ENCODE peak calls at places on chromosomes 7 and 10, in nine cellular contexts. X is astrocyte of the spinal cord, S is cardiac muscle cell, Z is dorsolateral prefrontal cortex, P is lung, A is body of pancreas, Q is mucosa of descending colon, F is IMR-90, O is HFF-Myc. N is an unnamed sample.

GRCh38 chr10:79264942-79265341 is 82.3 kb upstream of the PPIF start:
- DNase-seq in O (no peak), Q (no peak), X (no peak), A (peak), Z (no peak), P (no peak), F (peak), S (no peak), N (peak)

GRCh38 chr10:59865101-59865500 is 41.3 kb downstream of the CCDC6 start:
- DNase-seq in A (peak), Z (no peak), F (peak), O (no peak), S (peak), P (peak), Q (peak), X (no peak), N (peak)

GRCh38 chr7:151060416-151061234 is 1.2 kb downstream of the SLC4A2 start:
- DNase-seq in F (no peak), O (no peak), Z (peak), Q (peak), A (peak), X (peak), P (no peak), S (no peak), N (peak)

GRCh38 chr10:71278691-71279588 is 40.1 kb upstream of the SLC29A3 start:
- DNase-seq in X (no peak), P (no peak), F (no peak), A (no peak), Z (peak), S (no peak), Q (no peak), O (no peak), N (no peak)

GRCh38 chr7:141949068-141949467 is 2.3 kb upstream of the CLEC5A start:
- DNase-seq in X (no peak), P (no peak), Z (no peak), A (no peak), O (no peak), Q (no peak), F (no peak), S (no peak), N (no peak)

GRCh38 chr7:50807026-50807730 is 24.5 kb upstream of the GRB10 start:
- DNase-seq in Q (no peak), O (no peak), Z (no peak), S (no peak), P (no peak), X (peak), F (no peak), A (no peak), N (no peak)

GRCh38 chr7:105037319-105037718 is 23.3 kb downstream of the KMT2E start:
- DNase-seq in Z (no peak), X (no peak), O (no peak), A (no peak), Q (no peak), F (no peak), P (no peak), S (no peak), N (no peak)

GRCh38 chr7:140260767-140261486 is 84.1 kb upstream of the KDM7A start:
- DNase-seq in F (no peak), Z (peak), P (no peak), A (no peak), S (no peak), Q (peak), O (no peak), X (no peak), N (no peak)

GRCh38 chr10:88853155-88853554 is 1.5 kb upstream of the ANKRD22 start:
- DNase-seq in P (no peak), O (no peak), Q (no peak), X (no peak), S (no peak), Z (no peak), F (no peak), A (no peak), N (no peak)

GRCh38 chr10:8876171-8876570 is 821.7 kb downstream of the GATA3 start:
- DNase-seq in S (no peak), A (no peak), O (no peak), Q (no peak), F (no peak), X (no peak), Z (no peak), P (no peak), N (no peak)

GRCh38 chr7:130695840-130696239 is 9.5 kb upstream of the TSGA13 start:
- DNase-seq in A (no peak), S (peak), O (no peak), P (no peak), F (peak), X (peak), Z (no peak), Q (no peak), N (peak)

GRCh38 chr10:100730739-100731602 is 14.4 kb upstream of the PAX2 start:
- DNase-seq in Q (peak), A (peak), Z (no peak), P (no peak), S (no peak), O (no peak), X (no peak), F (peak), N (peak)

GRCh38 chr10:34590802-34591201 is 224.3 kb downstream of the PARD3 start:
- DNase-seq in F (no peak), S (no peak), A (peak), O (no peak), Q (no peak), P (no peak), X (no peak), Z (no peak), N (no peak)

GRCh38 chr7:100011516-100011915 is 3.9 kb upstream of the ZKSCAN1 start:
- DNase-seq in P (no peak), Q (no peak), O (no peak), Z (no peak), X (no peak), S (no peak), A (no peak), F (no peak), N (no peak)

GRCh38 chr10:113026679-113027078 is 76.6 kb downstream of the TCF7L2 start:
- DNase-seq in F (peak), X (peak), O (no peak), P (no peak), S (no peak), Q (no peak), A (no peak), Z (no peak), N (no peak)

GRCh38 chr10:32851301-32851700 is 106.7 kb downstream of the ITGB1 start:
- DNase-seq in S (no peak), P (no peak), Q (no peak), X (no peak), Z (no peak), A (no peak), O (no peak), F (no peak), N (no peak)

GRCh38 chr10:21125471-21126228 is 228.5 kb upstream of the NEBL start:
- DNase-seq in A (no peak), S (no peak), F (no peak), Q (no peak), X (peak), P (no peak), Z (no peak), O (no peak), N (no peak)

GRCh38 chr10:13758302-13758701 is 171.5 kb downstream of the PRPF18 start:
- DNase-seq in P (no peak), X (peak), Q (no peak), A (no peak), O (peak), S (peak), F (peak), Z (no peak), N (peak)

GRCh38 chr7:83541187-83541960 is 107.6 kb downstream of the SEMA3E start:
- DNase-seq in F (no peak), O (no peak), Q (no peak), A (no peak), Z (no peak), X (no peak), S (no peak), P (no peak), N (no peak)

GRCh38 chr7:96727534-96728088 is 18.0 kb upstream of the SEM1 start:
- DNase-seq in S (no peak), P (no peak), Z (no peak), O (no peak), A (no peak), F (no peak), X (no peak), Q (no peak), N (no peak)

GRCh38 chr7:102434039-102434481 is 685 bp downstream of the ORAI2 start:
- DNase-seq in S (no peak), A (no peak), P (no peak), Z (no peak), Q (no peak), X (peak), F (peak), O (no peak), N (no peak)

GRCh38 chr10:86411281-86411841 is 44.8 kb upstream of the GRID1 start:
- DNase-seq in Z (no peak), S (peak), P (no peak), Q (peak), F (peak), X (peak), A (no peak), O (peak), N (no peak)

GRCh38 chr7:28984631-28985030 is 26.5 kb upstream of the TRIL start:
- DNase-seq in Z (no peak), O (peak), X (peak), P (peak), Q (peak), A (peak), F (peak), S (no peak), N (peak)

DNA sequence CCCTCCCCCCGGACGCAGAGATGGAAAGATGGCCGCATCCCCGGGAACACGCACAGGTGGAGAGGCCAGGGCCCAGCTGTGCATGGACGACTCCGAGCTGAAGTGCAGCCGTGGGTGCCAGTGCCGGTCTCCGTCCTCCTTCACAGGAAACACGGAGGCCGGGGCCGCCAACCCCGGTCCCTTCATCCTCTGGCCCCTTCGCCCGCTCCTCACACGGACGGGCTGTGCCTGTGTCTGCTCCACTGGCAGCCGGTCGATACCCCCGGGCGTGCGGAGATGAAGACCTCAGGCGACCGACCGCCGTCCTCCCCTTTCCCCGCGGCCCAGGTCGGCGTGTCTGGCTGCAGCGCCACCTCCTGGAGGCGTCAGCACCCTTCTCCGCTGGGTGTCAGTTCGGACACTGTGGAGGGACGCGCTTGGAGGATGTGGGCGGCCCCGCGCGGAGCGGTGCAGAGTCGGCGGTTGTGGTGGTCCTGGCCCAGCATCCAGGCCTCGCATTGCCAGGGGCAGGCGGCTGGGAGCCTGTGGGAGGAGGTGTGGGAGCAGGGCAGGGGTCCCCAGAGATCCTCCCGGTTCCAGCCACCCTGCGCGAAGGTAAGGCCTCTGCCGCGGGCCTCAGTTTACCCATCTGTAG is 9.9 kb downstream of the ZNF511 start:
- DNase-seq in S (peak), X (peak), Z (no peak), O (no peak), A (peak), P (peak), Q (peak), F (peak), N (peak)
- TF ChIP-seq CTCF in S (peak), X (peak), Z (peak), O (peak), A (peak), P (peak), Q (peak), F (peak), N (peak)

GRCh38 chr7:48384180-48384752 is 213.0 kb downstream of the ABCA13 start:
- DNase-seq in Z (no peak), X (no peak), A (no peak), P (no peak), O (no peak), S (no peak), F (no peak), Q (no peak), N (no peak)
- TF ChIP-seq CTCF in Z (no peak), X (no peak), A (no peak), P (no peak), O (no peak), S (no peak), F (no peak), Q (no peak), N (no peak)

GRCh38 chr10:90181251-90181691 is 479.9 kb downstream of the KIF20B start:
- DNase-seq in A (no peak), X (no peak), Q (no peak), S (no peak), F (no peak), O (no peak), P (no peak), Z (no peak), N (no peak)
- TF ChIP-seq CTCF in A (no peak), X (no peak), Q (no peak), S (no peak), F (no peak), O (no peak), P (no peak), Z (no peak), N (no peak)

DNA sequence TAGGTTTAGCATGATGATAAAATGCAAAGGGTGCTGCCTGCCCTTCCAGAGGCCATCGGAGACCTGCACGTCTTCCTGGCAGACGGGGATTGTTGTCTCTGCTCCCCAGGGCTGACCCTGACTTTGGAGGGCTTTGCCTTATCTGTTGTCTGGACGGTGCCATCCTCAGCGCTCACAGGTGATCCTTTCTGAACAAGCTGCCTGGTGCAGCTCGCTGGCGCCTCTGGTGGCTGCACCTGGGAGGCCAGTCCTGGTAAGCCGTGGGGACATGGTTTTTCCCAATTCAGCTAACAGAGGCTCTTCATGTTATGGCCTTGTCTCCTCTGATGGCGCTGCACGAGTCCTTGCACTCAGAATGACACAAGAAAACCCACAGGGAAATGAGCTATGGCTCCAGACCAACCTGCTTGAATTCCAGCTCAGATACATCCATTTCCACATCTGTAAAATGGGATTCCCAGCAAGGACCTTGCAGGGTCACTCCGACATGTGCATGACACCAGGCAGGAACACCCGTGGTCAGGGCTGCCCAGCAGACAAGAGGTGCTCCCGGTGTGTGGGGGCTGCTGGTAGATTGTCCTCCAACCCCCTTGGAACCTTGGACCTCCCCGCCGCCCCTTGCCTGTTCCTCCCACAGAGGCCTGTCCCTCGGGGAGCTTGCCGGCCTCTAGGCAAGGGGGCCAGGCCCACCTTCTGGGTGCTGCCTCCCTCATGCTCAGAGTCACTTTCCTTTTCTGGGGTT is 50.4 kb upstream of the SHH start:
- DNase-seq in Z (no peak), X (no peak), A (no peak), F (no peak), P (no peak), Q (no peak), O (no peak), S (no peak), N (no peak)
- TF ChIP-seq CTCF in Z (no peak), X (peak), A (no peak), F (no peak), P (no peak), Q (no peak), O (no peak), S (no peak), N (peak)

GRCh38 chr7:154789404-154789803 is 213.5 kb downstream of the PAXIP1 start:
- DNase-seq in Z (peak), O (no peak), F (no peak), Q (peak), S (peak), A (peak), P (no peak), X (no peak), N (no peak)
- TF ChIP-seq CTCF in Z (peak), O (no peak), F (no peak), Q (no peak), S (no peak), A (no peak), P (no peak), X (no peak), N (no peak)

DNA sequence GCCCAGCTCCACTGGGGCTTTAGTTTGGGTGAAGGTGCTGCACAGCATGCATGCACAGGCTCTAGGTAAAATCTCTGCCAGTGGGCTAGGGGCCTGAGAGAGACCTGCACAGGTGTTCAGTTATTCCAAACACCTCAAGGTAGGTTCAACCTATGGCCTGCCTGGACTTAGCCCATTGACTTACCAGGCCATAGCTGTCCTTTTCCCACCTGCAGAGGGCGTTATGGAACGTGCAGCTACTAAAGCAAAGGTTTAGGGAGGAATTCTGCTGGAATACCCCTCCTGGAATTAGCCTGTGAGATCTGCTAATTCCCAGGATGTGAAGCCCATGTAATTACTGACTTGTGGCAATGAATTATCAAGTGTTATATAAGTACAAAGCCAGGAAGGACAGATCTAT is 3.6 kb downstream of the VWC2 start:
- DNase-seq in Q (peak), A (peak), O (no peak), S (peak), X (no peak), F (no peak), P (no peak), Z (no peak), N (peak)
- TF ChIP-seq CTCF in Q (no peak), A (no peak), O (no peak), S (no peak), X (no peak), F (no peak), P (no peak), Z (peak), N (no peak)

N was measured in MCF 10A.